ENCODE peak calls at places on chromosomes 16 and 17, in ten cellular contexts. Z is AG08395; K is H54; W is lung microvascular endothelial cell; S is HS-5; J is astrocyte of the spinal cord; C is substantia nigra; V is activated CD4-positive, alpha-beta T cell treated with anti-CD3 and anti-CD28 coated beads, Interleukin-2, amount 50 U/mL, for 48 hours; F is posterior cingulate gyrus; A is T47D. I is an unnamed sample.
A peak's percentile ranks its signal among the peaks of the same experiment; 100 is the strongest.

GRCh38 chr17:37160940-37161339 is 212.2 kb downstream of the AATF start:
- DNase-seq in J (peak; percentile 7), C (no peak), Z (peak; percentile 14), S (peak; percentile 15), V (no peak), K (no peak), F (no peak), A (no peak), W (peak; percentile 48), I (no peak)

GRCh38 chr17:28925912-28926365 is 23.1 kb upstream of the DHRS13 start:
- DNase-seq in F (no peak), K (peak; percentile 72), C (no peak), Z (peak; percentile 79), J (peak; percentile 83), A (no peak), W (peak; percentile 96), S (peak; percentile 80), V (no peak), I (peak; percentile 45)

GRCh38 chr16:73878616-73879015 is 418.0 kb upstream of the PSMD7 start:
- DNase-seq in J (peak; percentile 79), V (no peak), F (no peak), C (no peak), W (peak; percentile 76), A (peak; percentile 49), K (peak; percentile 12), S (peak; percentile 24), Z (peak; percentile 67), I (no peak)

GRCh38 chr16:8511464-8511863 is 78.8 kb downstream of the TMEM114 start:
- DNase-seq in A (no peak), C (no peak), Z (no peak), J (no peak), S (no peak), W (no peak), K (no peak), F (no peak), V (no peak), I (no peak)

GRCh38 chr17:311119-311848 is 41.3 kb downstream of the RPH3AL start:
- DNase-seq in J (no peak), S (no peak), K (no peak), Z (no peak), A (no peak), F (no peak), W (no peak), V (no peak), C (no peak), I (no peak)

GRCh38 chr16:65308506-65308905 is 186.6 kb upstream of the CDH11 start:
- DNase-seq in W (no peak), V (no peak), A (no peak), Z (no peak), J (no peak), K (no peak), F (no peak), C (no peak), S (no peak), I (no peak)

GRCh38 chr16:53504161-53504663 is 1.2 kb upstream of the AKTIP start:
- DNase-seq in V (peak; percentile 36), C (peak; percentile 48), F (peak; percentile 27), A (no peak), W (peak; percentile 79), J (peak; percentile 46), K (no peak), S (no peak), Z (peak; percentile 35), I (no peak)

GRCh38 chr17:80447790-80448189 is 28.6 kb downstream of the NPTX1 start:
- DNase-seq in V (no peak), S (no peak), J (no peak), Z (no peak), C (no peak), F (no peak), W (no peak), K (no peak), A (no peak), I (no peak)

I was measured in T follicular helper cell.